ENCODE peak calls at places on chromosomes 16 and 17, in ten cellular contexts. Y, L, W, G, E, S, V, P, R and I are unnamed samples.

GRCh38 chr17:18176152-18176551 is 7.5 kb upstream of the ALKBH5 start:
- DNase-seq in Y (no peak), L (no peak), W (no peak), G (no peak), E (no peak), S (no peak), V (no peak), P (no peak), R (no peak), I (no peak)

GRCh38 chr16:78706637-78707036 is 607.2 kb downstream of the WWOX start:
- DNase-seq in Y (no peak), L (no peak), W (no peak), G (no peak), E (no peak), S (no peak), V (no peak), P (no peak), R (no peak), I (no peak)

GRCh38 chr16:89922884-89923639 is at the start of gene TUBB3:
- DNase-seq in Y (peak; percentile 58), L (peak; percentile 69), W (peak; percentile 56), G (no peak), E (peak; percentile 56), S (no peak), V (no peak), P (no peak), R (peak; percentile 90), I (no peak)

GRCh38 chr17:37488607-37489196 is 989 bp upstream of the DUSP14 start:
- DNase-seq in Y (peak; percentile 80), L (peak; percentile 84), W (peak; percentile 94), G (peak; percentile 92), E (peak; percentile 91), S (peak; percentile 76), V (peak; percentile 91), P (no peak), R (peak; percentile 76), I (peak; percentile 90)

GRCh38 chr17:39527220-39527813 is 66.0 kb downstream of the CDK12 start:
- DNase-seq in Y (no peak), L (no peak), W (peak; percentile 12), G (no peak), E (no peak), S (no peak), V (no peak), P (no peak), R (peak; percentile 52), I (no peak)

GRCh38 chr17:8162232-8162996 is at the start of gene VAMP2:
- DNase-seq in Y (peak; percentile 85), L (peak; percentile 86), W (no peak), G (peak; percentile 92), E (peak; percentile 69), S (no peak), V (peak; percentile 76), P (no peak), R (peak; percentile 69), I (peak; percentile 91)

GRCh38 chr17:51793686-51794085 is 364.8 kb downstream of the CA10 start:
- DNase-seq in Y (no peak), L (no peak), W (no peak), G (no peak), E (no peak), S (no peak), V (no peak), P (no peak), R (no peak), I (no peak)

GRCh38 chr17:51230306-51230705 is 29.5 kb downstream of the MBTD1 start:
- DNase-seq in Y (no peak), L (no peak), W (no peak), G (no peak), E (no peak), S (no peak), V (no peak), P (no peak), R (no peak), I (no peak)

GRCh38 chr16:15672514-15673167 is 22.6 kb downstream of the NDE1 start:
- DNase-seq in Y (peak; percentile 86), L (peak; percentile 70), W (no peak), G (peak; percentile 98), E (peak; percentile 95), S (no peak), V (peak; percentile 96), P (no peak), R (peak; percentile 21), I (peak; percentile 97)

GRCh38 chr17:40251576-40251975 is 32.5 kb downstream of the WIPF2 start:
- DNase-seq in Y (peak; percentile 44), L (no peak), W (peak; percentile 78), G (peak; percentile 81), E (peak; percentile 25), S (peak; percentile 30), V (no peak), P (no peak), R (peak; percentile 38), I (no peak)

GRCh38 chr17:28370035-28370743 is at the start of gene VTN:
- DNase-seq in Y (no peak), L (peak; percentile 47), W (no peak), G (no peak), E (no peak), S (no peak), V (no peak), P (no peak), R (peak; percentile 81), I (no peak)

GRCh38 chr16:51666821-51667220 is 515.8 kb upstream of the SALL1 start:
- DNase-seq in Y (no peak), L (no peak), W (no peak), G (no peak), E (no peak), S (no peak), V (no peak), P (no peak), R (no peak), I (no peak)

GRCh38 chr17:65587602-65588193 is 26.2 kb upstream of the AXIN2 start:
- DNase-seq in Y (no peak), L (no peak), W (no peak), G (no peak), E (no peak), S (no peak), V (no peak), P (no peak), R (no peak), I (no peak)

GRCh38 chr17:78940241-78940640 is 15.1 kb upstream of the TIMP2 start:
- DNase-seq in Y (no peak), L (no peak), W (no peak), G (no peak), E (no peak), S (no peak), V (no peak), P (no peak), R (no peak), I (no peak)

GRCh38 chr16:30783280-30784109 is 3.5 kb downstream of the ZNF629 start:
- DNase-seq in Y (no peak), L (no peak), W (no peak), G (no peak), E (no peak), S (no peak), V (no peak), P (no peak), R (no peak), I (no peak)

GRCh38 chr17:1980665-1981250 is 44.4 kb downstream of the RTN4RL1 start:
- DNase-seq in Y (no peak), L (no peak), W (no peak), G (no peak), E (no peak), S (no peak), V (no peak), P (no peak), R (no peak), I (no peak)

GRCh38 chr16:85502357-85502756 is 110.8 kb upstream of the GSE1 start:
- DNase-seq in Y (no peak), L (no peak), W (no peak), G (no peak), E (no peak), S (no peak), V (no peak), P (no peak), R (no peak), I (no peak)

GRCh38 chr17:82230627-82231311 is 1.9 kb downstream of the SLC16A3 start:
- DNase-seq in Y (peak; percentile 92), L (peak; percentile 88), W (no peak), G (peak; percentile 93), E (no peak), S (no peak), V (peak; percentile 62), P (no peak), R (peak; percentile 94), I (peak; percentile 88)

GRCh38 chr16:73048292-73049050 is 543 bp upstream of the ZFHX3 start:
- DNase-seq in Y (peak; percentile 67), L (peak; percentile 50), W (no peak), G (peak; percentile 87), E (peak; percentile 80), S (no peak), V (no peak), P (no peak), R (no peak), I (peak; percentile 84)
- H3K27me3 ChIP-seq in Y (no peaks in the 10 kb centered on the region), L (peaks cover 18% of the 10 kb centered on the region), W (no peaks in the 10 kb centered on the region), G (no peaks in the 10 kb centered on the region), E (no peaks in the 10 kb centered on the region), S (no peaks in the 10 kb centered on the region), V (no peaks in the 10 kb centered on the region), P (no peaks in the 10 kb centered on the region), R (peaks cover 58% of the 10 kb centered on the region), I (no peaks in the 10 kb centered on the region)

DNA sequence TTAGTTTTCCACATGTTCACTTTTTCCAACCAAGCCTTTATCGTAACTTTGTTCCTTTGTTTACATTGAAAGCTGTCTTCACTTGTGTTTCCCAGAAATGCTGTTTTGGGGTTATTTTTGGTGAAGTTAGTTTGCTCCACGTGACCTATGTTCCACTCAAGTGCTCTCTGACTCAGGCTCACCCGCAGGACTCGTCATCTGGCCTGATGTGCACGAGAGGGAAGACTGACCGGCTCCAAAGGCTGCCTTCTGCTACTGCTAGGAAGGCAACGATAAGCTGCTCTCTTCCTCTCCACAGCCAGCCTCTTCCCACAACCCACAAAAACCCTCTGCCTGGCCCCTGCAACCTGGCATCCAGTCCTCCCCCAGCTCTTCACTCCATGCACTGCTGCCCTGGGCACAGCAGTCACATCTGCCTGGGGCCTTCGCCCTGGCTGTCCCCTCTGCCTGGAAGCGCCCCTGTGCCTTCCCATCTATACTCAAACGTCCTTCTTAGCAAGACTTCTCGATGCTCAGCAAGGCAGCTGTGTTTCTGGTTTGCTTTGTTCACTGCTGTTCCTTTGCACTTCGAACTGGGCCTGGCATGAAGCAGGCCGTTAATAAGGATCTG is 28.0 kb downstream of the ZCCHC14 start:
- DNase-seq in Y (peak; percentile 66), L (peak; percentile 67), W (no peak), G (peak; percentile 94), E (no peak), S (no peak), V (peak; percentile 47), P (no peak), R (peak; percentile 82), I (peak; percentile 90)
- TF ChIP-seq POLR2AphosphoS5 in Y (peak; percentile 75), L (peak; percentile 78), W (no peak), G (peak; percentile 63), E (peak; percentile 33), S (no peak), V (peak; percentile 86), P (no peak), R (no peak), I (no peak)

GRCh38 chr16:35214840-35215239 is 1755.4 kb downstream of the TP53TG3F start:
- DNase-seq in Y (no peak), L (no peak), W (no peak), G (no peak), E (no peak), S (no peak), V (no peak), P (no peak), R (no peak), I (no peak)
- H3K9me3 ChIP-seq in Y (no peaks in the 10 kb centered on the region), L (peaks cover 38% of the 10 kb centered on the region), W (no peaks in the 10 kb centered on the region), G (no peaks in the 10 kb centered on the region), E (no peaks in the 10 kb centered on the region), S (no peaks in the 10 kb centered on the region), V (peaks cover 6% of the 10 kb centered on the region), P (no peaks in the 10 kb centered on the region), R (no peaks in the 10 kb centered on the region), I (no peaks in the 10 kb centered on the region)

GRCh38 chr16:82627811-82628339 is 1.1 kb downstream of the CDH13 start:
- DNase-seq in Y (peak; percentile 26), L (peak; percentile 50), W (no peak), G (peak; percentile 57), E (peak; percentile 52), S (no peak), V (peak; percentile 19), P (no peak), R (no peak), I (no peak)
- H3K27me3 ChIP-seq in Y (peaks cover 64% of the 10 kb centered on the region), L (peaks cover 91% of the 10 kb centered on the region), W (peaks cover 31% of the 10 kb centered on the region), G (no peaks in the 10 kb centered on the region), E (peaks cover 15% of the 10 kb centered on the region), S (peaks cover 4% of the 10 kb centered on the region), V (no peaks in the 10 kb centered on the region), P (peaks cover 11% of the 10 kb centered on the region), R (peaks cover 9% of the 10 kb centered on the region), I (peaks cover 31% of the 10 kb centered on the region)